ENCODE peak calls at places on chromosomes 5 and 9, in seven cellular contexts. One of them, this sample, is unnamed.

GRCh38 chr5:181243521-181244307 is at the start of gene RACK1:
- DNase-seq in nephron progenitor cell: peak
- DNase-seq in uterus: peak
- DNase-seq in foreskin fibroblast: peak
- DNase-seq in GM10248: peak
- DNase-seq in lower lobe of right lung: peak
- DNase-seq in neural crest cell: peak
- DNase-seq in this sample: peak

GRCh38 chr5:31581498-31582099 is 49.5 kb downstream of the C5orf22 start:
- DNase-seq in foreskin fibroblast: peak
- DNase-seq in nephron progenitor cell: no peak
- DNase-seq in GM10248: no peak
- DNase-seq in lower lobe of right lung: no peak
- DNase-seq in uterus: no peak
- DNase-seq in neural crest cell: no peak
- DNase-seq in this sample: no peak

GRCh38 chr9:15785584-15785983 is 232.7 kb downstream of the CCDC171 start:
- DNase-seq in neural crest cell: no peak
- DNase-seq in lower lobe of right lung: no peak
- DNase-seq in nephron progenitor cell: no peak
- DNase-seq in foreskin fibroblast: no peak
- DNase-seq in uterus: no peak
- DNase-seq in GM10248: no peak
- DNase-seq in this sample: no peak

GRCh38 chr9:77876091-77876490 is 155.5 kb downstream of the GNAQ start:
- DNase-seq in foreskin fibroblast: peak
- DNase-seq in lower lobe of right lung: no peak
- DNase-seq in GM10248: no peak
- DNase-seq in uterus: peak
- DNase-seq in neural crest cell: no peak
- DNase-seq in nephron progenitor cell: peak
- DNase-seq in this sample: no peak

GRCh38 chr9:4986291-4986690 is 1.2 kb downstream of the JAK2 start:
- DNase-seq in neural crest cell: no peak
- DNase-seq in uterus: no peak
- DNase-seq in lower lobe of right lung: no peak
- DNase-seq in GM10248: no peak
- DNase-seq in foreskin fibroblast: no peak
- DNase-seq in nephron progenitor cell: no peak
- DNase-seq in this sample: no peak

GRCh38 chr5:14665949-14666741 is 1.6 kb downstream of the OTULIN start:
- DNase-seq in lower lobe of right lung: no peak
- DNase-seq in nephron progenitor cell: peak
- DNase-seq in foreskin fibroblast: peak
- DNase-seq in uterus: no peak
- DNase-seq in neural crest cell: no peak
- DNase-seq in GM10248: peak
- DNase-seq in this sample: no peak

GRCh38 chr5:114999176-114999575 is 170.5 kb downstream of the TRIM36 start:
- DNase-seq in lower lobe of right lung: no peak
- DNase-seq in uterus: no peak
- DNase-seq in neural crest cell: no peak
- DNase-seq in nephron progenitor cell: no peak
- DNase-seq in GM10248: no peak
- DNase-seq in foreskin fibroblast: no peak
- DNase-seq in this sample: no peak

GRCh38 chr9:34590376-34591090 is 1.0 kb upstream of the CNTFR start:
- DNase-seq in nephron progenitor cell: peak
- DNase-seq in GM10248: no peak
- DNase-seq in neural crest cell: no peak
- DNase-seq in lower lobe of right lung: peak
- DNase-seq in foreskin fibroblast: no peak
- DNase-seq in uterus: peak
- DNase-seq in this sample: peak

GRCh38 chr5:124979174-124979573 is 232.7 kb upstream of the ZNF608 start:
- DNase-seq in GM10248: no peak
- DNase-seq in neural crest cell: no peak
- DNase-seq in lower lobe of right lung: no peak
- DNase-seq in uterus: no peak
- DNase-seq in foreskin fibroblast: peak
- DNase-seq in nephron progenitor cell: peak
- DNase-seq in this sample: no peak

GRCh38 chr5:177362871-177363507 is 5.3 kb downstream of the RGS14 start:
- DNase-seq in GM10248: peak
- DNase-seq in uterus: peak
- DNase-seq in nephron progenitor cell: peak
- DNase-seq in neural crest cell: peak
- DNase-seq in lower lobe of right lung: peak
- DNase-seq in foreskin fibroblast: peak
- DNase-seq in this sample: peak

GRCh38 chr5:115350892-115351291 is 54.4 kb upstream of the CCDC112 start:
- DNase-seq in neural crest cell: no peak
- DNase-seq in GM10248: no peak
- DNase-seq in uterus: no peak
- DNase-seq in nephron progenitor cell: no peak
- DNase-seq in lower lobe of right lung: no peak
- DNase-seq in foreskin fibroblast: no peak
- DNase-seq in this sample: no peak

GRCh38 chr5:54177058-54177457 is 133.3 kb downstream of the ARL15 start:
- DNase-seq in neural crest cell: no peak
- DNase-seq in GM10248: no peak
- DNase-seq in uterus: no peak
- DNase-seq in foreskin fibroblast: no peak
- DNase-seq in lower lobe of right lung: no peak
- DNase-seq in nephron progenitor cell: no peak
- DNase-seq in this sample: no peak

GRCh38 chr5:68533571-68534051 is 318.1 kb downstream of the PIK3R1 start:
- DNase-seq in uterus: no peak
- DNase-seq in neural crest cell: no peak
- DNase-seq in foreskin fibroblast: no peak
- DNase-seq in nephron progenitor cell: no peak
- DNase-seq in lower lobe of right lung: no peak
- DNase-seq in GM10248: no peak
- DNase-seq in this sample: no peak

GRCh38 chr5:133261993-133262392 is 210.2 kb downstream of the HSPA4 start:
- DNase-seq in GM10248: no peak
- DNase-seq in uterus: no peak
- DNase-seq in neural crest cell: no peak
- DNase-seq in lower lobe of right lung: no peak
- DNase-seq in foreskin fibroblast: no peak
- DNase-seq in nephron progenitor cell: no peak
- DNase-seq in this sample: no peak

GRCh38 chr5:133256276-133256675 is 204.5 kb downstream of the HSPA4 start:
- DNase-seq in lower lobe of right lung: no peak
- DNase-seq in neural crest cell: no peak
- DNase-seq in GM10248: no peak
- DNase-seq in uterus: no peak
- DNase-seq in nephron progenitor cell: peak
- DNase-seq in foreskin fibroblast: no peak
- DNase-seq in this sample: no peak

GRCh38 chr5:133259199-133259997 is 207.6 kb downstream of the HSPA4 start:
- DNase-seq in lower lobe of right lung: no peak
- DNase-seq in GM10248: no peak
- DNase-seq in neural crest cell: no peak
- DNase-seq in nephron progenitor cell: no peak
- DNase-seq in foreskin fibroblast: no peak
- DNase-seq in uterus: no peak
- DNase-seq in this sample: no peak

GRCh38 chr5:133257977-133258376 is 206.2 kb downstream of the HSPA4 start:
- DNase-seq in neural crest cell: no peak
- DNase-seq in foreskin fibroblast: no peak
- DNase-seq in nephron progenitor cell: no peak
- DNase-seq in GM10248: no peak
- DNase-seq in uterus: no peak
- DNase-seq in lower lobe of right lung: no peak
- DNase-seq in this sample: no peak

DNA sequence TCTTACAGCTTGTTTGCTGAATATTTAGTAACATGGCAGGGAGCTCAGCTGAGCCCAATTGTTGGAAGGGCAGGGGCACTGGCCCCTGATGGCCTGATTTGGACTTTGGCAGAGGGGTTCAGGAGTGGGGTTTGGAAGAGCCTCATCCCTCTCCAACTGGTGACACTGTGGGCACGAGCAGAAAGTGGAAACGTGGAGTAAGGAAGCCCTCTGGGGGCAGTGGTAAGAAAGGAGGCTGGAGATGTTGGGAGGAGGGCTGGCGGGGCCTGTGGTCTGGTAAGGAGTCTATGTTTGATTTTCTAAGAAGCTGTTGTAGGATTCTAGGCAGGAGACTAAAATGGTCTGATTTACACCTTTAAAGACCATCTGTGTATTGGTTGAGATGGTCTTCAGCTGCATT is 208.9 kb downstream of the HSPA4 start:
- DNase-seq in uterus: no peak
- DNase-seq in foreskin fibroblast: no peak
- DNase-seq in nephron progenitor cell: no peak
- DNase-seq in lower lobe of right lung: no peak
- DNase-seq in neural crest cell: no peak
- DNase-seq in GM10248: no peak
- DNase-seq in this sample: no peak
- TF ChIP-seq CTCF in uterus: no peak
- TF ChIP-seq CTCF in foreskin fibroblast: no peak
- TF ChIP-seq CTCF in nephron progenitor cell: no peak
- TF ChIP-seq CTCF in lower lobe of right lung: no peak
- TF ChIP-seq CTCF in neural crest cell: no peak
- TF ChIP-seq CTCF in GM10248: no peak
- TF ChIP-seq CTCF in this sample: no peak

GRCh38 chr5:174624754-174625506 is 99.5 kb upstream of the MSX2 start:
- DNase-seq in neural crest cell: no peak
- DNase-seq in nephron progenitor cell: no peak
- DNase-seq in lower lobe of right lung: no peak
- DNase-seq in uterus: no peak
- DNase-seq in foreskin fibroblast: no peak
- DNase-seq in GM10248: no peak
- DNase-seq in this sample: no peak
- TF ChIP-seq CTCF in neural crest cell: no peak
- TF ChIP-seq CTCF in nephron progenitor cell: no peak
- TF ChIP-seq CTCF in lower lobe of right lung: no peak
- TF ChIP-seq CTCF in uterus: no peak
- TF ChIP-seq CTCF in foreskin fibroblast: no peak
- TF ChIP-seq CTCF in GM10248: no peak
- TF ChIP-seq CTCF in this sample: no peak

GRCh38 chr5:66931651-66932050 is 264.9 kb downstream of the CD180 start:
- DNase-seq in foreskin fibroblast: no peak
- DNase-seq in uterus: no peak
- DNase-seq in lower lobe of right lung: no peak
- DNase-seq in neural crest cell: no peak
- DNase-seq in GM10248: no peak
- DNase-seq in nephron progenitor cell: no peak
- DNase-seq in this sample: no peak
- TF ChIP-seq CTCF in foreskin fibroblast: no peak
- TF ChIP-seq CTCF in uterus: no peak
- TF ChIP-seq CTCF in lower lobe of right lung: no peak
- TF ChIP-seq CTCF in neural crest cell: no peak
- TF ChIP-seq CTCF in GM10248: no peak
- TF ChIP-seq CTCF in nephron progenitor cell: no peak
- TF ChIP-seq CTCF in this sample: no peak

DNA sequence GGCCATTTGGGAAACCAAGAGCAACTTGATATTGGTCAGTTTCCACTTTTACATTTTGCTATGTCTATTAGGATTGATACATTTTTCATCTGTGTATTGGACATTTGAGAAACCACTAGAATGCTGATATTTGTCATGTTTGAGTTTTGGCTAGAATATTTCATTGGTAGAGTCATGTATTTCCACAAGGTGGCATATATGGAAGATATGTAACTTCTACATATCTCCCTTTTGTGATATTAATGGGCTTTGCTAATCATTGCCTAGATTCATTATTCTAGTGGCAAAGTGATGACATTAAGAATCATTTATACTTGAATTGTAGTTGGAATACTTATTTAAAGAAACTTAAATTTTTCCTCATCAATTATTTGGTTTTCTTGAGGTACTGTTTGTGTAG is 692.9 kb upstream of the EDIL3 start:
- DNase-seq in GM10248: no peak
- DNase-seq in foreskin fibroblast: no peak
- DNase-seq in neural crest cell: no peak
- DNase-seq in lower lobe of right lung: no peak
- DNase-seq in uterus: no peak
- DNase-seq in nephron progenitor cell: no peak
- DNase-seq in this sample: no peak
- TF ChIP-seq CTCF in GM10248: no peak
- TF ChIP-seq CTCF in foreskin fibroblast: no peak
- TF ChIP-seq CTCF in neural crest cell: peak
- TF ChIP-seq CTCF in lower lobe of right lung: no peak
- TF ChIP-seq CTCF in uterus: no peak
- TF ChIP-seq CTCF in nephron progenitor cell: no peak
- TF ChIP-seq CTCF in this sample: no peak

GRCh38 chr9:122159026-122159924 is at the start of the genes MORN5 and NDUFA8:
- DNase-seq in nephron progenitor cell: peak
- DNase-seq in foreskin fibroblast: peak
- DNase-seq in GM10248: peak
- DNase-seq in neural crest cell: peak
- DNase-seq in uterus: peak
- DNase-seq in lower lobe of right lung: peak
- DNase-seq in this sample: peak
- TF ChIP-seq CTCF in nephron progenitor cell: no peak
- TF ChIP-seq CTCF in foreskin fibroblast: no peak
- TF ChIP-seq CTCF in GM10248: no peak
- TF ChIP-seq CTCF in neural crest cell: no peak
- TF ChIP-seq CTCF in uterus: peak
- TF ChIP-seq CTCF in lower lobe of right lung: no peak
- TF ChIP-seq CTCF in this sample: no peak

GRCh38 chr5:168874713-168875380 is 295.7 kb upstream of the PANK3 start:
- DNase-seq in neural crest cell: peak
- DNase-seq in GM10248: no peak
- DNase-seq in uterus: no peak
- DNase-seq in nephron progenitor cell: no peak
- DNase-seq in lower lobe of right lung: no peak
- DNase-seq in foreskin fibroblast: no peak
- DNase-seq in this sample: no peak
- TF ChIP-seq CTCF in neural crest cell: peak
- TF ChIP-seq CTCF in GM10248: no peak
- TF ChIP-seq CTCF in uterus: no peak
- TF ChIP-seq CTCF in nephron progenitor cell: peak
- TF ChIP-seq CTCF in lower lobe of right lung: no peak
- TF ChIP-seq CTCF in foreskin fibroblast: no peak
- TF ChIP-seq CTCF in this sample: no peak

GRCh38 chr9:132309056-132309455 is 45.7 kb downstream of the SETX start:
- DNase-seq in GM10248: no peak
- DNase-seq in lower lobe of right lung: no peak
- DNase-seq in neural crest cell: no peak
- DNase-seq in foreskin fibroblast: no peak
- DNase-seq in nephron progenitor cell: no peak
- DNase-seq in uterus: no peak
- DNase-seq in this sample: no peak

GRCh38 chr9:132311978-132312377 is 42.8 kb downstream of the SETX start:
- DNase-seq in neural crest cell: no peak
- DNase-seq in GM10248: no peak
- DNase-seq in uterus: no peak
- DNase-seq in foreskin fibroblast: no peak
- DNase-seq in lower lobe of right lung: no peak
- DNase-seq in nephron progenitor cell: no peak
- DNase-seq in this sample: no peak

GRCh38 chr9:132312426-132312825 is 42.4 kb downstream of the SETX start:
- DNase-seq in foreskin fibroblast: no peak
- DNase-seq in neural crest cell: no peak
- DNase-seq in nephron progenitor cell: no peak
- DNase-seq in GM10248: no peak
- DNase-seq in lower lobe of right lung: no peak
- DNase-seq in uterus: no peak
- DNase-seq in this sample: no peak

GRCh38 chr9:132312873-132313272 is 41.9 kb downstream of the SETX start:
- DNase-seq in uterus: no peak
- DNase-seq in neural crest cell: no peak
- DNase-seq in nephron progenitor cell: no peak
- DNase-seq in foreskin fibroblast: no peak
- DNase-seq in lower lobe of right lung: no peak
- DNase-seq in GM10248: no peak
- DNase-seq in this sample: no peak
- TF ChIP-seq CTCF in uterus: no peak
- TF ChIP-seq CTCF in neural crest cell: peak
- TF ChIP-seq CTCF in nephron progenitor cell: no peak
- TF ChIP-seq CTCF in foreskin fibroblast: peak
- TF ChIP-seq CTCF in lower lobe of right lung: no peak
- TF ChIP-seq CTCF in GM10248: no peak
- TF ChIP-seq CTCF in this sample: no peak